ENCODE peak calls at places on chromosomes 16 and 17, in ten cellular contexts. One of them, this sample, is unnamed.
A peak's percentile ranks its signal among the peaks of the same experiment; 100 is the strongest.

GRCh38 chr16:87457051-87457611 is 35.7 kb downstream of the ZCCHC14 start:
- DNase-seq in GM06990: no peak
- DNase-seq in fibroblast of mammary gland: peak; percentile 87
- DNase-seq in progenitor cell of endocrine pancreas: no peak
- DNase-seq in GM12865: no peak
- DNase-seq in glutamatergic neuron: no peak
- DNase-seq in cardiac muscle cell: peak; percentile 28
- DNase-seq in osteoblast: no peak
- DNase-seq in kidney: no peak
- DNase-seq in heart right ventricle: no peak
- DNase-seq in this sample: no peak

GRCh38 chr16:23979426-23979825 is 143.6 kb downstream of the PRKCB start:
- DNase-seq in GM06990: no peak
- DNase-seq in fibroblast of mammary gland: no peak
- DNase-seq in progenitor cell of endocrine pancreas: no peak
- DNase-seq in GM12865: no peak
- DNase-seq in glutamatergic neuron: no peak
- DNase-seq in cardiac muscle cell: no peak
- DNase-seq in osteoblast: no peak
- DNase-seq in kidney: no peak
- DNase-seq in heart right ventricle: no peak
- DNase-seq in this sample: no peak

GRCh38 chr17:61477204-61477834 is 25.1 kb downstream of the TBX4 start:
- DNase-seq in GM06990: no peak
- DNase-seq in fibroblast of mammary gland: no peak
- DNase-seq in progenitor cell of endocrine pancreas: no peak
- DNase-seq in GM12865: no peak
- DNase-seq in glutamatergic neuron: no peak
- DNase-seq in cardiac muscle cell: peak; percentile 54
- DNase-seq in osteoblast: no peak
- DNase-seq in kidney: peak; percentile 71
- DNase-seq in heart right ventricle: no peak
- DNase-seq in this sample: no peak

GRCh38 chr17:3004150-3004801 is 59.1 kb downstream of the OR1D5 start:
- DNase-seq in GM06990: peak; percentile 82
- DNase-seq in fibroblast of mammary gland: peak; percentile 98
- DNase-seq in progenitor cell of endocrine pancreas: no peak
- DNase-seq in GM12865: peak; percentile 75
- DNase-seq in glutamatergic neuron: peak; percentile 56
- DNase-seq in cardiac muscle cell: peak; percentile 99
- DNase-seq in osteoblast: peak; percentile 100
- DNase-seq in kidney: peak; percentile 100
- DNase-seq in heart right ventricle: peak; percentile 99
- DNase-seq in this sample: no peak

GRCh38 chr16:10937068-10937859 is 5.0 kb downstream of the DEXI start:
- DNase-seq in GM06990: no peak
- DNase-seq in fibroblast of mammary gland: no peak
- DNase-seq in progenitor cell of endocrine pancreas: no peak
- DNase-seq in GM12865: no peak
- DNase-seq in glutamatergic neuron: no peak
- DNase-seq in cardiac muscle cell: no peak
- DNase-seq in osteoblast: peak; percentile 80
- DNase-seq in kidney: peak; percentile 66
- DNase-seq in heart right ventricle: no peak
- DNase-seq in this sample: no peak

GRCh38 chr17:55417411-55418268 is 4.0 kb downstream of the MMD start:
- DNase-seq in GM06990: no peak
- DNase-seq in fibroblast of mammary gland: no peak
- DNase-seq in progenitor cell of endocrine pancreas: no peak
- DNase-seq in GM12865: no peak
- DNase-seq in glutamatergic neuron: no peak
- DNase-seq in cardiac muscle cell: no peak
- DNase-seq in osteoblast: no peak
- DNase-seq in kidney: no peak
- DNase-seq in heart right ventricle: no peak
- DNase-seq in this sample: no peak

GRCh38 chr16:85429776-85430522 is 183.2 kb upstream of the GSE1 start:
- DNase-seq in GM06990: no peak
- DNase-seq in fibroblast of mammary gland: no peak
- DNase-seq in progenitor cell of endocrine pancreas: no peak
- DNase-seq in GM12865: no peak
- DNase-seq in glutamatergic neuron: no peak
- DNase-seq in cardiac muscle cell: no peak
- DNase-seq in osteoblast: no peak
- DNase-seq in kidney: no peak
- DNase-seq in heart right ventricle: no peak
- DNase-seq in this sample: no peak

GRCh38 chr16:14485131-14485551 is 144.9 kb downstream of the PARN start:
- DNase-seq in GM06990: no peak
- DNase-seq in fibroblast of mammary gland: peak; percentile 26
- DNase-seq in progenitor cell of endocrine pancreas: no peak
- DNase-seq in GM12865: no peak
- DNase-seq in glutamatergic neuron: no peak
- DNase-seq in cardiac muscle cell: peak; percentile 27
- DNase-seq in osteoblast: no peak
- DNase-seq in kidney: no peak
- DNase-seq in heart right ventricle: no peak
- DNase-seq in this sample: no peak

GRCh38 chr17:81386646-81387234 is 8.5 kb upstream of the BAHCC1 start:
- DNase-seq in GM06990: no peak
- DNase-seq in fibroblast of mammary gland: no peak
- DNase-seq in progenitor cell of endocrine pancreas: peak; percentile 49
- DNase-seq in GM12865: no peak
- DNase-seq in glutamatergic neuron: peak; percentile 61
- DNase-seq in cardiac muscle cell: peak; percentile 33
- DNase-seq in osteoblast: peak; percentile 90
- DNase-seq in kidney: peak; percentile 82
- DNase-seq in heart right ventricle: peak; percentile 70
- DNase-seq in this sample: peak; percentile 55

GRCh38 chr16:73878616-73879015 is 418.0 kb upstream of the PSMD7 start:
- DNase-seq in GM06990: no peak
- DNase-seq in fibroblast of mammary gland: peak; percentile 75
- DNase-seq in progenitor cell of endocrine pancreas: no peak
- DNase-seq in GM12865: peak; percentile 57
- DNase-seq in glutamatergic neuron: no peak
- DNase-seq in cardiac muscle cell: peak; percentile 82
- DNase-seq in osteoblast: no peak
- DNase-seq in kidney: no peak
- DNase-seq in heart right ventricle: no peak
- DNase-seq in this sample: no peak

GRCh38 chr16:4691666-4692412 is 1.5 kb upstream of the NUDT16L1 start:
- DNase-seq in GM06990: no peak
- DNase-seq in fibroblast of mammary gland: no peak
- DNase-seq in progenitor cell of endocrine pancreas: no peak
- DNase-seq in GM12865: no peak
- DNase-seq in glutamatergic neuron: no peak
- DNase-seq in cardiac muscle cell: no peak
- DNase-seq in osteoblast: peak; percentile 90
- DNase-seq in kidney: peak; percentile 66
- DNase-seq in heart right ventricle: no peak
- DNase-seq in this sample: no peak

GRCh38 chr17:75773808-75774470 is 8.9 kb upstream of the GALK1 start:
- DNase-seq in GM06990: no peak
- DNase-seq in fibroblast of mammary gland: no peak
- DNase-seq in progenitor cell of endocrine pancreas: no peak
- DNase-seq in GM12865: no peak
- DNase-seq in glutamatergic neuron: no peak
- DNase-seq in cardiac muscle cell: no peak
- DNase-seq in osteoblast: peak; percentile 72
- DNase-seq in kidney: peak; percentile 69
- DNase-seq in heart right ventricle: no peak
- DNase-seq in this sample: no peak
- TF ChIP-seq CTCF in GM06990: no peak
- TF ChIP-seq CTCF in fibroblast of mammary gland: no peak
- TF ChIP-seq CTCF in progenitor cell of endocrine pancreas: peak; percentile 44
- TF ChIP-seq CTCF in GM12865: no peak
- TF ChIP-seq CTCF in glutamatergic neuron: peak; percentile 24
- TF ChIP-seq CTCF in cardiac muscle cell: no peak
- TF ChIP-seq CTCF in osteoblast: no peak
- TF ChIP-seq CTCF in kidney: no peak
- TF ChIP-seq CTCF in heart right ventricle: no peak
- TF ChIP-seq CTCF in this sample: peak; percentile 33

GRCh38 chr16:30609928-30610839 is at the start of gene ZNF689:
- DNase-seq in GM06990: peak; percentile 92
- DNase-seq in fibroblast of mammary gland: peak; percentile 97
- DNase-seq in progenitor cell of endocrine pancreas: peak; percentile 96
- DNase-seq in GM12865: peak; percentile 99
- DNase-seq in glutamatergic neuron: peak; percentile 93
- DNase-seq in cardiac muscle cell: peak; percentile 98
- DNase-seq in osteoblast: peak; percentile 98
- DNase-seq in kidney: peak; percentile 97
- DNase-seq in heart right ventricle: peak; percentile 91
- DNase-seq in this sample: peak; percentile 96
- TF ChIP-seq CTCF in GM06990: no peak
- TF ChIP-seq CTCF in fibroblast of mammary gland: no peak
- TF ChIP-seq CTCF in progenitor cell of endocrine pancreas: no peak
- TF ChIP-seq CTCF in GM12865: no peak
- TF ChIP-seq CTCF in glutamatergic neuron: no peak
- TF ChIP-seq CTCF in cardiac muscle cell: no peak
- TF ChIP-seq CTCF in osteoblast: no peak
- TF ChIP-seq CTCF in kidney: no peak
- TF ChIP-seq CTCF in heart right ventricle: no peak
- TF ChIP-seq CTCF in this sample: peak; percentile 21

GRCh38 chr16:75246504-75247205 is 4.8 kb downstream of the BCAR1 start:
- DNase-seq in GM06990: no peak
- DNase-seq in fibroblast of mammary gland: no peak
- DNase-seq in progenitor cell of endocrine pancreas: no peak
- DNase-seq in GM12865: no peak
- DNase-seq in glutamatergic neuron: no peak
- DNase-seq in cardiac muscle cell: peak; percentile 91
- DNase-seq in osteoblast: peak; percentile 95
- DNase-seq in kidney: no peak
- DNase-seq in heart right ventricle: no peak
- DNase-seq in this sample: no peak
- TF ChIP-seq CTCF in GM06990: no peak
- TF ChIP-seq CTCF in fibroblast of mammary gland: no peak
- TF ChIP-seq CTCF in progenitor cell of endocrine pancreas: no peak
- TF ChIP-seq CTCF in GM12865: no peak
- TF ChIP-seq CTCF in glutamatergic neuron: no peak
- TF ChIP-seq CTCF in cardiac muscle cell: no peak
- TF ChIP-seq CTCF in osteoblast: no peak
- TF ChIP-seq CTCF in kidney: no peak
- TF ChIP-seq CTCF in heart right ventricle: no peak
- TF ChIP-seq CTCF in this sample: no peak

DNA sequence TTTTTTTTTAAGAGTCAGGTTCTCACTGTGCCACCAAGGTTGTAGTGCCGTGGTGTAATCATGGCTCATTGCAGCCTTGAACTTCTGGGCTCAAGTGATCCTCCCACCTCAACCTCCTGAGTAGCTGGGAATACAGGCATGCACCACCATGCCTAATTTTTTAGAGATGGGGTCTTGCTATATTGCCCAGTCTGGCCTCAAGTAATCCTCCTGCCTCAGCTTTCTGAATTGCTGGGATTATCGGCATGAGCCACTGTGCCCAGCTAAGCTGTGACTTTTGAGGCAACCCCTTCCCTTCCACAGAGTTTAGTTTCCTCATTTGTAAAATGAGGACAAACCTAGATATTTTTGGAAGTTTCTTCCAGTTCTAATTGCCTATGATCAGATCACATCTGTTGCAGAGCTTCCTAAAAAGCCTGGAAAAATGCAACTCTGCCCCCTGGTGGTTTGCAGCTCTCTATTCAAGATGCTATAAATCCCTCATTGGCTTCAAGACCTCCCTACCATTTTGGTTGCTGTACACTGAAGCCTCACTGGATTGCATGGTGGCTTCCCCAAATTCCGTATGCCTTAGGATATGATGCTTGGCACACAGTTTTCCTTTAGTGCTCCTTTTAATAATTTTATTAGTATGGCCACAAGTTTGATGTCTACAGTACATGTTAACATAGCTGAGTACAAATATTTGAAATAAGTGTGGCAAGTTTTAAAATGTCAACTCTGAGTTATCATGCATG is 19.3 kb downstream of the GDE1 start:
- DNase-seq in GM06990: no peak
- DNase-seq in fibroblast of mammary gland: peak; percentile 79
- DNase-seq in progenitor cell of endocrine pancreas: peak; percentile 68
- DNase-seq in GM12865: peak; percentile 78
- DNase-seq in glutamatergic neuron: peak; percentile 79
- DNase-seq in cardiac muscle cell: peak; percentile 86
- DNase-seq in osteoblast: no peak
- DNase-seq in kidney: no peak
- DNase-seq in heart right ventricle: no peak
- DNase-seq in this sample: peak; percentile 84
- TF ChIP-seq CTCF in GM06990: peak; percentile 73
- TF ChIP-seq CTCF in fibroblast of mammary gland: peak; percentile 83
- TF ChIP-seq CTCF in progenitor cell of endocrine pancreas: peak; percentile 83
- TF ChIP-seq CTCF in GM12865: peak; percentile 74
- TF ChIP-seq CTCF in glutamatergic neuron: peak; percentile 92
- TF ChIP-seq CTCF in cardiac muscle cell: peak; percentile 80
- TF ChIP-seq CTCF in osteoblast: peak; percentile 81
- TF ChIP-seq CTCF in kidney: peak; percentile 61
- TF ChIP-seq CTCF in heart right ventricle: peak; percentile 69
- TF ChIP-seq CTCF in this sample: peak; percentile 91

DNA sequence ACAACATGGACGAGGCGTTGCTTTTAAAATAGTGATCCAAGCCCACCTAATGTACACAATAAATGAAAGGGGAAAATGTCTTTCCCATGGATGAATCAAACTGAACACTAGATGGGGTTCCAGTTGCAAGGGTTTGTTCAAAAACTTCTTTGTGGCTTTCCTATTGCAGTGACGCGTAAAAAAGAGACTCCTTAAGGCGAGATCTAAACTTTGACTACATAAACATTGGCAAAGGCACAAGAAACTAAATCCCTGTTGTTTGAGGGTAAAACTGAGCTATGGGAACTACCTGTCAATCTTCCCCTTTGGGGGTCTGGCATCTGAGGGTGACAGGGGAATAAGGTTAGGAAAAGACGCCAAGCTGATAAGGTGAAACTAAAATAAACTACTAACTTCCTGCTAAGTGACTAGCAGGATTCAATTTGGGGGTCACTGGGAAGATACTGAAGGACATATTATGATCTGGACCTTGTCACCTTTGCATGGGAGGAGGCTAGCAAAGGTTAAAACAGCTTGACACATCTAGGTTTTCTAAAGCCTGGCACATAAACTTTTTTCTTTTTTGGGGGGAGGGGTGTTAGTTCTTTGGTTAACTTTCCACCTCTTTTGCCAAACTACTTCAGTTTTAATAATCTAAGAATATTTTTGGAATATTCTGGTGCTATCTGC is 4.7 kb downstream of the SALL1 start:
- DNase-seq in GM06990: no peak
- DNase-seq in fibroblast of mammary gland: peak; percentile 74
- DNase-seq in progenitor cell of endocrine pancreas: no peak
- DNase-seq in GM12865: no peak
- DNase-seq in glutamatergic neuron: no peak
- DNase-seq in cardiac muscle cell: peak; percentile 63
- DNase-seq in osteoblast: no peak
- DNase-seq in kidney: no peak
- DNase-seq in heart right ventricle: no peak
- DNase-seq in this sample: no peak
- TF ChIP-seq CTCF in GM06990: no peak
- TF ChIP-seq CTCF in fibroblast of mammary gland: peak; percentile 54
- TF ChIP-seq CTCF in progenitor cell of endocrine pancreas: peak; percentile 28
- TF ChIP-seq CTCF in GM12865: no peak
- TF ChIP-seq CTCF in glutamatergic neuron: peak; percentile 23
- TF ChIP-seq CTCF in cardiac muscle cell: peak; percentile 50
- TF ChIP-seq CTCF in osteoblast: peak; percentile 50
- TF ChIP-seq CTCF in kidney: no peak
- TF ChIP-seq CTCF in heart right ventricle: no peak
- TF ChIP-seq CTCF in this sample: peak; percentile 43

This sample was measured in neural crest cell.